ENCODE peak calls at places on chromosomes 1 and 21, in six cellular contexts. One of them, this sample, is unnamed.

GRCh38 chr1:145758116-145758515 is 38.8 kb downstream of the CD160 start:
- DNase-seq in CD8-positive, alpha-beta T cell: no peak
- DNase-seq in lower lobe of right lung: no peak
- DNase-seq in endodermal cell: no peak
- DNase-seq in left lung: no peak
- DNase-seq in aorta: no peak
- DNase-seq in this sample: peak; percentile 14

GRCh38 chr1:244104309-244105060 is 53.4 kb downstream of the ZBTB18 start:
- DNase-seq in CD8-positive, alpha-beta T cell: no peak
- DNase-seq in lower lobe of right lung: no peak
- DNase-seq in left lung: no peak
- DNase-seq in aorta: no peak
- DNase-seq in endodermal cell: no peak
- DNase-seq in this sample: no peak

GRCh38 chr1:6762060-6762459 is 23.2 kb upstream of the CAMTA1 start:
- DNase-seq in CD8-positive, alpha-beta T cell: no peak
- DNase-seq in left lung: no peak
- DNase-seq in aorta: no peak
- DNase-seq in lower lobe of right lung: no peak
- DNase-seq in endodermal cell: no peak
- DNase-seq in this sample: no peak

GRCh38 chr1:6317101-6317760 is 56.3 kb upstream of the GPR153 start:
- DNase-seq in endodermal cell: no peak
- DNase-seq in CD8-positive, alpha-beta T cell: no peak
- DNase-seq in lower lobe of right lung: no peak
- DNase-seq in left lung: no peak
- DNase-seq in aorta: no peak
- DNase-seq in this sample: no peak

GRCh38 chr1:38141483-38141882 is 94.9 kb upstream of the POU3F1 start:
- DNase-seq in left lung: no peak
- DNase-seq in endodermal cell: peak; percentile 71
- DNase-seq in lower lobe of right lung: no peak
- DNase-seq in aorta: no peak
- DNase-seq in CD8-positive, alpha-beta T cell: no peak
- DNase-seq in this sample: no peak

GRCh38 chr1:247360991-247361721 is 29.5 kb upstream of the ZNF496 start:
- DNase-seq in lower lobe of right lung: peak; percentile 65
- DNase-seq in aorta: peak; percentile 78
- DNase-seq in left lung: no peak
- DNase-seq in endodermal cell: no peak
- DNase-seq in CD8-positive, alpha-beta T cell: no peak
- DNase-seq in this sample: peak; percentile 39

GRCh38 chr1:178362784-178363183 is 134.0 kb downstream of the CLEC20A start:
- DNase-seq in CD8-positive, alpha-beta T cell: no peak
- DNase-seq in left lung: no peak
- DNase-seq in lower lobe of right lung: no peak
- DNase-seq in endodermal cell: no peak
- DNase-seq in aorta: no peak
- DNase-seq in this sample: no peak

GRCh38 chr1:155871390-155871789 is 12.0 kb downstream of the SYT11 start:
- DNase-seq in endodermal cell: no peak
- DNase-seq in aorta: peak; percentile 67
- DNase-seq in CD8-positive, alpha-beta T cell: no peak
- DNase-seq in lower lobe of right lung: no peak
- DNase-seq in left lung: no peak
- DNase-seq in this sample: peak; percentile 53

GRCh38 chr1:244046907-244047738 is 4.0 kb upstream of the ZBTB18 start:
- DNase-seq in aorta: no peak
- DNase-seq in CD8-positive, alpha-beta T cell: no peak
- DNase-seq in left lung: no peak
- DNase-seq in endodermal cell: no peak
- DNase-seq in lower lobe of right lung: no peak
- DNase-seq in this sample: no peak

GRCh38 chr1:63547621-63548294 is 24.4 kb downstream of the EFCAB7 start:
- DNase-seq in endodermal cell: no peak
- DNase-seq in lower lobe of right lung: no peak
- DNase-seq in CD8-positive, alpha-beta T cell: no peak
- DNase-seq in aorta: no peak
- DNase-seq in left lung: no peak
- DNase-seq in this sample: no peak

GRCh38 chr1:9920606-9921005 is 10.5 kb upstream of the CTNNBIP1 start:
- DNase-seq in endodermal cell: no peak
- DNase-seq in lower lobe of right lung: no peak
- DNase-seq in CD8-positive, alpha-beta T cell: no peak
- DNase-seq in left lung: no peak
- DNase-seq in aorta: no peak
- DNase-seq in this sample: no peak

GRCh38 chr1:91135799-91136198 is 114.0 kb upstream of the ZNF644 start:
- DNase-seq in CD8-positive, alpha-beta T cell: no peak
- DNase-seq in endodermal cell: no peak
- DNase-seq in left lung: no peak
- DNase-seq in lower lobe of right lung: no peak
- DNase-seq in aorta: no peak
- DNase-seq in this sample: no peak

GRCh38 chr1:3049164-3049563 is 19.8 kb upstream of the PRDM16 start:
- DNase-seq in endodermal cell: peak; percentile 17
- DNase-seq in CD8-positive, alpha-beta T cell: no peak
- DNase-seq in left lung: peak; percentile 67
- DNase-seq in lower lobe of right lung: no peak
- DNase-seq in aorta: no peak
- DNase-seq in this sample: no peak

GRCh38 chr21:45873418-45873817 is 108.2 kb upstream of the COL6A1 start:
- DNase-seq in left lung: no peak
- DNase-seq in endodermal cell: no peak
- DNase-seq in CD8-positive, alpha-beta T cell: no peak
- DNase-seq in aorta: peak; percentile 21
- DNase-seq in lower lobe of right lung: no peak
- DNase-seq in this sample: no peak

GRCh38 chr21:17798796-17799195 is 20.4 kb downstream of the C21orf91 start:
- DNase-seq in endodermal cell: no peak
- DNase-seq in aorta: no peak
- DNase-seq in lower lobe of right lung: no peak
- DNase-seq in CD8-positive, alpha-beta T cell: no peak
- DNase-seq in left lung: no peak
- DNase-seq in this sample: no peak

GRCh38 chr1:30822006-30822405 is 64.4 kb upstream of the LAPTM5 start:
- DNase-seq in aorta: no peak
- DNase-seq in CD8-positive, alpha-beta T cell: no peak
- DNase-seq in lower lobe of right lung: no peak
- DNase-seq in endodermal cell: no peak
- DNase-seq in left lung: no peak
- DNase-seq in this sample: no peak

GRCh38 chr1:77671836-77672235 is 10.6 kb downstream of the ZZZ3 start:
- DNase-seq in left lung: no peak
- DNase-seq in CD8-positive, alpha-beta T cell: no peak
- DNase-seq in lower lobe of right lung: no peak
- DNase-seq in aorta: no peak
- DNase-seq in endodermal cell: no peak
- DNase-seq in this sample: no peak

GRCh38 chr1:116538527-116538926 is 32.3 kb downstream of the CD58 start:
- DNase-seq in lower lobe of right lung: no peak
- DNase-seq in CD8-positive, alpha-beta T cell: peak; percentile 36
- DNase-seq in endodermal cell: no peak
- DNase-seq in aorta: no peak
- DNase-seq in left lung: no peak
- DNase-seq in this sample: no peak

DNA sequence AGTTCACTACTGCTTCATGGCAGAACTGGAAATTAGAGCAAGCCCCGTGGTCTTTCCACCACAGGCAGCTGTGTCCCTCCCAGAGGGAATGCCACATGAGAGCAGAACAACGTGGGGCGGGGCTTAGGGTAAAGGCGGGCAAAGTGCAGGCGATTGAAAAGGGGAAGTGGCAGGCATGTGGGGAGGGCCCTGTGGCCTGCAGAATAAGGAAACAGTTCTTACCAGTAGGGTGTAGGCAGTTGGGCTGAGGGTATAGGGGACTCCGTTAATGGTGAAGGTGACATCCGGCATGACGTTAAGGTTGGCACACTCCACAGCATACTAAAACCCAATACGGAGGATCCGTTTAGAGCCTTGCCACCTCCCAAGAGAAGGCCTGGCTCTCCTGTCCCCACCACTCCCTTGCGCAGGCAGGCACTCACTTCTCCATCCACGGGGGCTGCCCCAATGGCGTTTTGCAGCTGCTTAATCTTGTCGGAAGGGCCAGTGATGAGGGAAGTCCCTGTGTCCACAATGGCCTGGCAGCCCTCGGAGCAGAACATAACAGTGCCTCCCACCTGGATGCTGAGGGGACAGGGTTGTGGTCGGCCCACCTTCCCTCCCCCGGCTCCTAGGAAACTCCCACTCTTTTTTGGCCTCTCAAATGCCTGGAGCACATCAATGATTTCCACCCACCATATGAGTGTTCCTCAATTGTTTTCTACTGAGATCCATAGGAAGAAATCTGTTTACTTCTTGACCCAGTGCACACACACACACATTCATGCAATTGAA is 9.1 kb upstream of the RAB7B start:
- DNase-seq in lower lobe of right lung: peak; percentile 91
- DNase-seq in left lung: peak; percentile 91
- DNase-seq in endodermal cell: peak; percentile 73
- DNase-seq in aorta: peak; percentile 95
- DNase-seq in CD8-positive, alpha-beta T cell: peak; percentile 39
- DNase-seq in this sample: peak; percentile 65
- H3K4me3 ChIP-seq in lower lobe of right lung: no peak overlapping the region
- H3K4me3 ChIP-seq in left lung: no peak overlapping the region
- H3K4me3 ChIP-seq in endodermal cell: no peak overlapping the region
- H3K4me3 ChIP-seq in aorta: no peak overlapping the region
- H3K4me3 ChIP-seq in CD8-positive, alpha-beta T cell: no peak overlapping the region
- H3K4me3 ChIP-seq in this sample: no peak overlapping the region

DNA sequence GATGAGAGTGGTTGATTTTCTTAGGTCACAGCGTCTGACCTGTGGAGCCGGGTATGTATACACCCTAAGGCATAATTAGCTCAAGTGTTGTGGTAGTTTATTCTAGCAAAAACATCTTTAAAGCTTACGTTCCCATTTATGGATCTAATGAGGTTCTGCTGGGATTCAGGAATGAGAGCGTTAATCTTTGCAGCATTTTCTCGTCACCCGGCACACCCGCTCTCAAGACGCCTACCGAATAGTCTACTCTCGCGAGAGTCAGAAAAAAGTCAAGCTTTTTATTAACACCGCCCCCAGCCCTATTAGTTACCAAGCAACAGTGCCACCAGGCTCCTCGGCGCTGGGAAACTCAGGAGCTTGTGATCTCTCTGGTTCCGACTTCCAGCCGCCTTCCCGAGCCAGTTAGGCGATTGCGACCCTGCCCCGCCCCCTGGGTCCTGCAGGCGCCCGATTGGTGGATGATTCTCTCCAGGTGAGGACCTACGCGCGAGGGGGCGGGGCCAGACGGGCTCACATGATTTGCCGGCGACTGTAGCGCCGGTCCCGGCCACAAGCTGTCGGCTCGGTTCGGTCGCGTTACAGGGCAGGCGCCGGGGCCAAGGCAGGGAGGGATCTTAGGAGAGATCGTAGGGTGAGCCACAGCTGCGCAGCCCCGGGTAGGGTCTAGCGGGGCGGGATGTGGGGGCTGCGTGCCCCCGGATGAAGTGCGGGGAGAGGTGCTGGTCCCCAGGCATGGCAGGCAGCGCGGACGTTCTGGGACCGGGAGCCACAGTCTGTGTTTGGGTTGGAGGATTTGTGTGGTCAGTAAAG is at the start of gene PFKFB2:
- DNase-seq in aorta: peak; percentile 98
- DNase-seq in left lung: peak; percentile 99
- DNase-seq in lower lobe of right lung: peak; percentile 99
- DNase-seq in CD8-positive, alpha-beta T cell: peak; percentile 96
- DNase-seq in endodermal cell: peak; percentile 100
- DNase-seq in this sample: peak; percentile 96
- H3K4me1 ChIP-seq in aorta: no peaks in the 10 kb centered on the region
- H3K4me1 ChIP-seq in left lung: peaks cover 65% of the 10 kb centered on the region
- H3K4me1 ChIP-seq in lower lobe of right lung: peaks cover 45% of the 10 kb centered on the region
- H3K4me1 ChIP-seq in CD8-positive, alpha-beta T cell: peaks cover 28% of the 10 kb centered on the region
- H3K4me1 ChIP-seq in endodermal cell: peaks cover 3% of the 10 kb centered on the region
- H3K4me1 ChIP-seq in this sample: peaks cover 16% of the 10 kb centered on the region

DNA sequence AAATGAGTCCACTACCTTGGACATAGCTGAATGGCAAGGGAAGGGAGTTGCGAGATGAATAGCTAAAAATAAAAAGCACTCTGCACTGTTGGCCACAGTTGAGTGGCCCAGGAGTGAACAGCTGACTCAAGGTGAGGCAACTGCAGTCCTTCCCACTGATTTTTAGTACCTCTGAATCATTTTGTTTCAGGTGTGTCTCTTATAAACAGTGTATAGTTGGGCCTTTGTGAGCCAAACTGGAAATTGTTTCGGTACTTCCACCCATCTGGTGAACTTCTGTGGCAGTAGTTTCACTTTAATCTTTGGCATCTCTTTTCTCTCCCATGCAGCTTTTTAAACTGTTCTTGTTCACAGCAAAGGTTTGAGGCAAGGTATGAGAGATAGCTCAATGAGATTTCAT is 122.7 kb downstream of the VAV3 start:
- DNase-seq in lower lobe of right lung: no peak
- DNase-seq in aorta: no peak
- DNase-seq in endodermal cell: no peak
- DNase-seq in CD8-positive, alpha-beta T cell: no peak
- DNase-seq in left lung: no peak
- DNase-seq in this sample: no peak
- H3K4me3 ChIP-seq in lower lobe of right lung: peak overlapping the region; percentile 8
- H3K4me3 ChIP-seq in aorta: no peak overlapping the region
- H3K4me3 ChIP-seq in endodermal cell: no peak overlapping the region
- H3K4me3 ChIP-seq in CD8-positive, alpha-beta T cell: no peak overlapping the region
- H3K4me3 ChIP-seq in left lung: no peak overlapping the region
- H3K4me3 ChIP-seq in this sample: no peak overlapping the region

GRCh38 chr1:27560271-27561125 is 43.4 kb downstream of the AHDC1 start:
- DNase-seq in endodermal cell: peak; percentile 49
- DNase-seq in left lung: no peak
- DNase-seq in lower lobe of right lung: no peak
- DNase-seq in CD8-positive, alpha-beta T cell: no peak
- DNase-seq in aorta: no peak
- DNase-seq in this sample: no peak
- H3K4me1 ChIP-seq in endodermal cell: peaks cover 39% of the 10 kb centered on the region
- H3K4me1 ChIP-seq in left lung: peaks cover 75% of the 10 kb centered on the region
- H3K4me1 ChIP-seq in lower lobe of right lung: peaks cover 72% of the 10 kb centered on the region
- H3K4me1 ChIP-seq in CD8-positive, alpha-beta T cell: peaks cover 12% of the 10 kb centered on the region
- H3K4me1 ChIP-seq in aorta: no peaks in the 10 kb centered on the region
- H3K4me1 ChIP-seq in this sample: peaks cover 96% of the 10 kb centered on the region

DNA sequence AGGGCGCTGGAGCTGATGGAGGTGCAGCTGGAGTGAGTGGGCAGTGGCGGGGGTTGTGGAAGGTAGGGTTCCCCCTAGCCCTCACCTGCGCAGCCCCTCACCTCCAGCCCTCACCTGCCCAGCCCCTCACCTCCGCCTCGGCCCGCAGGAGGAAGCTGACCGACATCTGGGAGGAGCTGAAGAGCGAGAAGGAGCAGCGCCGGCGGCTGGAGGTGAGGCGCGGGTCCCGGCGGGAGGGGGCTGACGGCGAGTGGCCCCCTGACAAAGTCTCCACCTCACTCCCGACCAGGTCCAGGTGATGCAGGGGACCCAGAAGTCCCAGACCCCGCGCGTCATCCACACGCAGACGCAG is 2.7 kb downstream of the EVA1B start:
- DNase-seq in lower lobe of right lung: no peak
- DNase-seq in CD8-positive, alpha-beta T cell: no peak
- DNase-seq in aorta: no peak
- DNase-seq in left lung: no peak
- DNase-seq in endodermal cell: peak; percentile 82
- DNase-seq in this sample: no peak
- H3K4me3 ChIP-seq in lower lobe of right lung: peak overlapping the region; percentile 84
- H3K4me3 ChIP-seq in CD8-positive, alpha-beta T cell: peak overlapping the region; percentile 50
- H3K4me3 ChIP-seq in aorta: peak overlapping the region; percentile 4
- H3K4me3 ChIP-seq in left lung: peak overlapping the region; percentile 89
- H3K4me3 ChIP-seq in endodermal cell: no peak overlapping the region
- H3K4me3 ChIP-seq in this sample: peak overlapping the region; percentile 30

GRCh38 chr1:110347182-110347893 is 8.2 kb downstream of the RBM15 start:
- DNase-seq in lower lobe of right lung: no peak
- DNase-seq in aorta: no peak
- DNase-seq in endodermal cell: no peak
- DNase-seq in CD8-positive, alpha-beta T cell: no peak
- DNase-seq in left lung: no peak
- DNase-seq in this sample: no peak
- H3K4me1 ChIP-seq in lower lobe of right lung: peaks cover 88% of the 10 kb centered on the region
- H3K4me1 ChIP-seq in aorta: peaks cover 3% of the 10 kb centered on the region
- H3K4me1 ChIP-seq in endodermal cell: peaks cover 21% of the 10 kb centered on the region
- H3K4me1 ChIP-seq in CD8-positive, alpha-beta T cell: peaks cover 55% of the 10 kb centered on the region
- H3K4me1 ChIP-seq in left lung: peaks cover 94% of the 10 kb centered on the region
- H3K4me1 ChIP-seq in this sample: peaks cover 65% of the 10 kb centered on the region